ENCODE peak calls at places on chromosomes 1 and 21, in six cellular contexts. H is CD4-positive, CD25-positive, alpha-beta regulatory T cell; G is BJ; C is foreskin fibroblast; Q is CD8-positive, alpha-beta memory T cell; P is tibial nerve. N is an unnamed sample.

GRCh38 chr1:54273092-54273836 is 73.3 kb downstream of the MRPL37 start:
- DNase-seq in Q (no peak), C (peak), G (no peak), H (no peak), P (peak), N (peak)

GRCh38 chr1:47564570-47564969 is 126.7 kb downstream of the FOXD2 start:
- DNase-seq in H (no peak), Q (no peak), C (no peak), G (no peak), P (no peak), N (no peak)

GRCh38 chr1:239898067-239898730 is 193.5 kb upstream of the FMN2 start:
- DNase-seq in P (peak), Q (peak), H (peak), C (peak), G (no peak), N (peak)

GRCh38 chr1:212879947-212880690 is 22.0 kb downstream of the FLVCR1 start:
- DNase-seq in Q (no peak), G (no peak), H (no peak), P (no peak), C (peak), N (no peak)

GRCh38 chr1:43879414-43879813 is 54.2 kb upstream of the ARTN start:
- DNase-seq in C (peak), P (no peak), H (no peak), Q (no peak), G (peak), N (peak)

GRCh38 chr1:3272321-3273045 is 182.0 kb upstream of the ARHGEF16 start:
- DNase-seq in C (no peak), P (no peak), Q (no peak), H (no peak), G (no peak), N (no peak)

GRCh38 chr1:19309123-19309813 is 2.7 kb downstream of the AKR7A2 start:
- DNase-seq in C (peak), Q (no peak), H (no peak), G (no peak), P (no peak), N (no peak)

GRCh38 chr1:3082571-3083516 is 13.8 kb downstream of the PRDM16 start:
- DNase-seq in H (no peak), P (no peak), C (no peak), G (no peak), Q (no peak), N (no peak)

GRCh38 chr1:4584471-4584870 is 69.9 kb upstream of the AJAP1 start:
- DNase-seq in Q (no peak), G (no peak), C (no peak), H (no peak), P (no peak), N (no peak)

GRCh38 chr1:56550132-56550531 is 29.2 kb downstream of the PLPP3 start:
- DNase-seq in H (no peak), Q (no peak), P (no peak), G (no peak), C (no peak), N (peak)

GRCh38 chr1:40740039-40740991 is 43.3 kb upstream of the KCNQ4 start:
- DNase-seq in Q (no peak), G (no peak), C (peak), H (no peak), P (no peak), N (no peak)

GRCh38 chr1:48906729-48907128 is 130.0 kb upstream of the BEND5 start:
- DNase-seq in H (no peak), P (no peak), C (no peak), Q (no peak), G (no peak), N (no peak)

GRCh38 chr21:45420061-45420521 is 15.1 kb downstream of the COL18A1 start:
- DNase-seq in G (no peak), Q (no peak), P (no peak), C (no peak), H (no peak), N (no peak)

GRCh38 chr1:235122348-235122747 is 6.3 kb downstream of the TOMM20 start:
- DNase-seq in G (no peak), C (no peak), Q (no peak), P (no peak), H (no peak), N (no peak)

GRCh38 chr1:225835752-225836151 is 25.8 kb downstream of the EPHX1 start:
- DNase-seq in Q (no peak), P (peak), G (no peak), H (no peak), C (peak), N (peak)

GRCh38 chr1:230827081-230827681 is 41.1 kb downstream of the C1orf198 start:
- DNase-seq in Q (no peak), G (no peak), P (peak), H (no peak), C (peak), N (no peak)

GRCh38 chr1:33435096-33435820 is 4.4 kb upstream of the PHC2 start:
- DNase-seq in C (peak), G (no peak), Q (no peak), P (no peak), H (no peak), N (peak)

GRCh38 chr21:43362306-43362927 is 64.5 kb downstream of the SIK1 start:
- DNase-seq in H (peak), Q (peak), G (peak), C (peak), P (peak), N (peak)

GRCh38 chr1:67575861-67576260 is 109.1 kb upstream of the GADD45A start:
- DNase-seq in C (peak), Q (no peak), G (peak), H (no peak), P (no peak), N (peak)

GRCh38 chr1:37846634-37847339 is 12.6 kb downstream of the MTF1 start:
- DNase-seq in Q (no peak), P (no peak), C (no peak), G (no peak), H (no peak), N (no peak)

GRCh38 chr1:2788506-2789163 is 12.9 kb downstream of the TTC34 start:
- DNase-seq in P (no peak), H (no peak), G (no peak), C (no peak), Q (no peak), N (no peak)

GRCh38 chr1:6632588-6633514 is 8.2 kb downstream of the THAP3 start:
- DNase-seq in C (peak), Q (no peak), H (no peak), P (no peak), G (no peak), N (no peak)

GRCh38 chr1:119924948-119925898 is 28.9 kb upstream of the ADAM30 start:
- DNase-seq in C (no peak), H (no peak), P (peak), G (no peak), Q (no peak), N (no peak)

GRCh38 chr1:225645194-225645593 is 7.7 kb downstream of the ENAH start:
- DNase-seq in C (no peak), H (no peak), P (no peak), Q (no peak), G (no peak), N (no peak)

GRCh38 chr1:19469004-19469403 is 16.3 kb downstream of the CAPZB start:
- DNase-seq in G (no peak), P (no peak), Q (no peak), C (no peak), H (no peak), N (no peak)

GRCh38 chr21:26845066-26845749 is at the start of gene ADAMTS1:
- DNase-seq in Q (no peak), H (no peak), P (peak), G (no peak), C (peak), N (peak)

DNA sequence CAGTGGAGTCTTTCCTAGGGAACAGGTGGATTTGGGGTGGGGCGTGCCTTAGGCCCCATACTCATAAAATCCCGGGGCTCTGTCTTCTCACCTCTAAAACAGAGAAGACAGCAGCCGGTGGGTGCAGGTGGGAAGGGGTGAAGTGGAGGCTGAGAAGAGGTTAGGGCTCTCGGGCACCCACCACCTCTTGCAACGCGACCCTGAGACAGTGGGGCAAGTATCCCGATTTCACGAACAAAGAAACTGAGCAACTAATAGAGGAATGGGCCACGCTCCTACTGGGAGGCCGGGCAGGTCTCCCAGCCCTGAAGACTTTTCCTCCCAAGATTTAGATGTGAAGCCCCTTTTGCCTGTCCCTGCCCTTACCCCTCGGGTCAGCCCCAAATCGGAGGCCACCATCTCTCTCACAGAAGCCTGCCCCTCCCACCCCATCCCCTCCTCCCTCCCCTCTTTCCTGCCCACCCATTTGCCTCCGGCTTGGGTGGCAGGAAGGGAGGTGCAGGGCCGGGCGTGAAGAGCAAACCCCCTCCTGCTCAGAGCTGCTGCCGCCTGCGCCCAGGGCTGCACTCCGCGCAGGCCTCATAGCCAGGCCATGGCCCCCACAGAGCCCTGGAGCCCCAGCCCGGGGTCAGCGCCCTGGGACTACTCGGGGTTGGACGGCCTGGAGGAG is at the start of gene GPR25:
- DNase-seq in C (no peak), H (no peak), P (no peak), Q (no peak), G (no peak), N (no peak)
- H3K4me3 ChIP-seq in C (no peak), H (no peak), P (no peak), Q (no peak), G (peak), N (no peak)

GRCh38 chr1:164685247-164685646 is 126.3 kb downstream of the PBX1 start:
- DNase-seq in C (no peak), Q (no peak), P (no peak), G (no peak), H (no peak), N (no peak)
- H3K4me3 ChIP-seq in C (no peak), Q (no peak), P (no peak), G (no peak), H (no peak), N (no peak)

DNA sequence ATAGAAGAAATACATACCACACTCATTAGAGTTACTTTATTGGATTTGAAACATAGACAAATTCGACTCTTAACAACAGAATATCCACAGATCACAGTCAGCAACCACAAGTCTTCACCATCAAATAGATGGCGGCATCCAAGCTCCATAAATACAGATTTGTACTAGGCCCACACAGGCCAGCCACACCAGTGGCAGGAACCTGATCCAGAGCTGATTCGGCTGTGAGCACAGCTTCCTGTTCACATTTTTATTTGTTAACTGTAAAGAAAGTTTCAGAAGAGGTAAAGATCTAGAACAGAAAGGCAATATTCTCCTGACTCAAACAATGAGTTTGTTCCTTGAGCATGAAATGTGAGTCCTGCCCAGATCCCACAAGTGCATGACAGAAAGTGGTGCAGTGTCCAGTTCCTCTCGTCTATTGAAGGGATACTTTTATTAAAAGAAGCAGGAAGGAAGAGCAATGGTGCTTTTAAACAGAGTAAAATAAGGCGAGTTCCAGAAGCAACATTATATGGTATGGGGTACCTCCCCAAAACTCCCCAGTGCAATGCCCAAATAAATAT is 205.8 kb downstream of the SLC45A1 start:
- DNase-seq in Q (no peak), P (no peak), G (no peak), C (no peak), H (peak), N (no peak)
- H3K4me3 ChIP-seq in Q (peak), P (no peak), G (no peak), C (no peak), H (peak), N (no peak)

GRCh38 chr1:25821630-25822091 is 1.9 kb downstream of the MTFR1L start:
- DNase-seq in P (no peak), C (peak), G (no peak), Q (no peak), H (no peak), N (peak)
- H3K4me3 ChIP-seq in P (no peak), C (peak), G (no peak), Q (peak), H (peak), N (peak)

N was measured in MG63.